ENCODE peak calls at places on chromosomes 2 and 18, in six cellular contexts. F, I, E, C, B and J are unnamed samples.

GRCh38 chr2:173881466-173881865 is 83.7 kb downstream of the SP3 start:
- DNase-seq in B (peak), I (no peak), F (no peak), E (no peak), C (no peak), J (no peak)

GRCh38 chr18:45167109-45167551 is 448.1 kb upstream of the SLC14A2 start:
- DNase-seq in E (no peak), F (no peak), C (no peak), I (no peak), B (no peak), J (no peak)

GRCh38 chr2:52113338-52113737 is 1081.4 kb upstream of the NRXN1 start:
- DNase-seq in E (no peak), F (no peak), C (no peak), B (no peak), I (no peak), J (no peak)

GRCh38 chr2:121135168-121135853 is 149.7 kb downstream of the TFCP2L1 start:
- DNase-seq in B (peak), C (no peak), E (no peak), I (no peak), F (no peak), J (no peak)

GRCh38 chr2:9196637-9197036 is 10.0 kb upstream of the ASAP2 start:
- DNase-seq in F (no peak), C (no peak), I (no peak), B (no peak), E (no peak), J (no peak)

GRCh38 chr2:8567469-8568108 is 114.3 kb upstream of the ID2 start:
- DNase-seq in B (no peak), C (peak), E (no peak), F (no peak), I (no peak), J (no peak)

GRCh38 chr18:24778810-24779418 is 318.5 kb downstream of the HRH4 start:
- DNase-seq in E (no peak), C (no peak), I (no peak), F (no peak), B (no peak), J (no peak)

GRCh38 chr2:15985531-15985930 is 45.2 kb downstream of the MYCN start:
- DNase-seq in I (no peak), B (no peak), E (no peak), F (no peak), C (no peak), J (no peak)

GRCh38 chr2:95344208-95344570 is 47.0 kb downstream of the KCNIP3 start:
- DNase-seq in I (no peak), F (no peak), E (no peak), C (no peak), B (no peak), J (no peak)

GRCh38 chr2:44275915-44276279 is 617 bp downstream of the SLC3A1 start:
- DNase-seq in I (no peak), C (no peak), F (no peak), E (no peak), B (no peak), J (no peak)

GRCh38 chr18:34911081-34911480 is 130.1 kb upstream of the MAPRE2 start:
- DNase-seq in F (no peak), B (no peak), C (no peak), E (no peak), I (no peak), J (no peak)

GRCh38 chr2:28505361-28505760 is 9.5 kb downstream of the PLB1 start:
- DNase-seq in I (no peak), B (no peak), F (no peak), C (no peak), E (no peak), J (no peak)

GRCh38 chr18:74596959-74597661 is 560 bp upstream of the ZNF407 start:
- DNase-seq in E (no peak), B (peak), F (peak), C (peak), I (peak), J (peak)

GRCh38 chr18:74598350-74599001 is 806 bp downstream of the ZNF407 start:
- DNase-seq in C (peak), B (peak), F (peak), E (no peak), I (peak), J (peak)

GRCh38 chr18:74595425-74595824 is 2.2 kb upstream of the ZNF407 start:
- DNase-seq in B (no peak), I (no peak), E (no peak), C (no peak), F (no peak), J (no peak)

GRCh38 chr18:74597662-74598349 is at the start of gene ZNF407:
- DNase-seq in C (peak), B (peak), F (peak), I (peak), E (peak), J (peak)
- TF ChIP-seq POLR2A in C (peak), B (peak), F (peak), I (peak), E (peak), J (peak)

GRCh38 chr2:137764638-137765037 is 199.6 kb upstream of the HNMT start:
- DNase-seq in E (no peak), I (no peak), B (no peak), C (no peak), F (no peak), J (no peak)
- TF ChIP-seq TAF1 in E (no peak), I (no peak), B (no peak), C (no peak), F (no peak), J (no peak)

GRCh38 chr2:136770384-136770783 is 5.0 kb downstream of the THSD7B start:
- DNase-seq in C (no peak), E (no peak), B (no peak), I (no peak), F (no peak), J (no peak)

GRCh38 chr2:136765736-136766323 is 485 bp downstream of the THSD7B start:
- DNase-seq in C (peak), B (no peak), E (no peak), F (peak), I (no peak), J (peak)

GRCh38 chr2:136767030-136767429 is 1.7 kb downstream of the THSD7B start:
- DNase-seq in E (no peak), I (no peak), F (no peak), B (no peak), C (no peak), J (no peak)

GRCh38 chr2:136764397-136765255 is 719 bp upstream of the THSD7B start:
- DNase-seq in B (no peak), E (no peak), I (no peak), C (peak), F (peak), J (peak)

DNA sequence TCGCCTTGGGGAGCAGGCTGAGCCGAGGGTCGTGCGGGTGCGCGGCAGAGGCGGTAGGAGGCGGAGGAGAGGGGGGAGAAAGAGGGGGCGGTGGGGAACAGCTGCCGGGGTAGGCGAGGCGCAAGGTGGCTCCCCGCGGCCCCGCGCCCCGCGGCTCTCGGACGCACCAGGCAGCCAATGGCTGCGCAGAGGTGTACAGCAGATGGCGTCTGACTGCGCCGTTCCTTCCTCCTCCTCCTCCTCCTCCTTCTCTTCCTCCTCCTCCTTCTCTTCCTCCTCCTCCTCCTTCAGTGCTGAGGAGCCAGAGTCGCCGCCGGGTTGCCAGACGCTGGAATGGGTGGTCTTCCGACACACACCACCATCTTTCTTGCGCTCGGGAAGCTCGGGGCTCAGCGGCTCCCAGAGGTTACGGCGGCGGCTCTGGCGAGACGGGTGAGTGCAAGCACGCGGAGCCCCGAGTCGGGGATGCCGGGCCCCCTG is at the start of gene THSD7B:
- DNase-seq in I (no peak), C (peak), B (no peak), F (peak), E (no peak), J (peak)
- TF ChIP-seq POLR2AphosphoS5 in I (no peak), C (no peak), B (no peak), F (no peak), E (no peak), J (no peak)

GRCh38 chr2:64653174-64654062 is at the start of gene SERTAD2:
- DNase-seq in C (peak), F (peak), E (no peak), I (peak), B (peak), J (peak)
- TF ChIP-seq POLR2A in C (peak), F (peak), E (peak), I (peak), B (peak), J (peak)

GRCh38 chr18:36451454-36452251 is 154.1 kb downstream of the FHOD3 start:
- DNase-seq in C (no peak), F (no peak), B (no peak), I (no peak), E (no peak), J (no peak)

GRCh38 chr18:36455931-36456330 is 158.4 kb downstream of the FHOD3 start:
- DNase-seq in B (peak), F (no peak), I (no peak), C (no peak), E (no peak), J (no peak)

GRCh38 chr18:36454848-36455458 is 157.4 kb downstream of the FHOD3 start:
- DNase-seq in F (no peak), C (no peak), E (no peak), B (no peak), I (no peak), J (no peak)

GRCh38 chr18:36456622-36457021 is 159.1 kb downstream of the FHOD3 start:
- DNase-seq in E (no peak), B (no peak), F (no peak), C (no peak), I (no peak), J (no peak)

DNA sequence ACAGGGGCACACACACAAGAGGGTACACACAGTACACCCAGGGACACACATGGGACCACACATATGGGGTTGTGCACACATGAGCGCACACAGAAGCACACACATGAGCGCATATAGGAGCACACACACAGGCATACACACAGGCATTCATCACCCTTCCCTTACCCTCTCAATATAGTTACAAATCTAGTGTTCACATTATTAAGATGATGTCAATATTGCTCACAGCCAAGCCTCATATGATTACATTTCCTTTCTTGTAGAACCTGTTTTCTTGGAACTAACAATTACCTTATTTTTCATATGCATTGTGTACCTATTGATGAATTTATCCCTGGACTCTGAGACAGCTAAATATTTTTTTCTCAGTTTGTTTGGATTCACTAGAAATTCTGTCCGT is 156.7 kb downstream of the FHOD3 start:
- DNase-seq in C (no peak), B (no peak), I (no peak), F (no peak), E (no peak), J (no peak)
- TF ChIP-seq TAF1 in C (no peak), B (no peak), I (no peak), F (no peak), E (no peak), J (no peak)

GRCh38 chr2:198917275-198917674 is 540.5 kb downstream of the SATB2 start:
- DNase-seq in I (no peak), C (no peak), B (no peak), E (no peak), F (no peak), J (no peak)

GRCh38 chr2:198917926-198918325 is 539.8 kb downstream of the SATB2 start:
- DNase-seq in F (no peak), B (no peak), E (no peak), I (no peak), C (no peak), J (no peak)

GRCh38 chr2:198918331-198918730 is 539.4 kb downstream of the SATB2 start:
- DNase-seq in C (no peak), F (no peak), I (no peak), E (no peak), B (no peak), J (no peak)

GRCh38 chr2:198916548-198916947 is 541.2 kb downstream of the SATB2 start:
- DNase-seq in E (no peak), I (no peak), B (no peak), C (no peak), F (no peak), J (no peak)

GRCh38 chr2:198913394-198914152 is 544.2 kb downstream of the SATB2 start:
- DNase-seq in E (peak), B (no peak), C (no peak), I (no peak), F (peak), J (peak)
- TF ChIP-seq POLR2AphosphoS5 in E (no peak), B (no peak), C (no peak), I (no peak), F (no peak), J (no peak)

DNA sequence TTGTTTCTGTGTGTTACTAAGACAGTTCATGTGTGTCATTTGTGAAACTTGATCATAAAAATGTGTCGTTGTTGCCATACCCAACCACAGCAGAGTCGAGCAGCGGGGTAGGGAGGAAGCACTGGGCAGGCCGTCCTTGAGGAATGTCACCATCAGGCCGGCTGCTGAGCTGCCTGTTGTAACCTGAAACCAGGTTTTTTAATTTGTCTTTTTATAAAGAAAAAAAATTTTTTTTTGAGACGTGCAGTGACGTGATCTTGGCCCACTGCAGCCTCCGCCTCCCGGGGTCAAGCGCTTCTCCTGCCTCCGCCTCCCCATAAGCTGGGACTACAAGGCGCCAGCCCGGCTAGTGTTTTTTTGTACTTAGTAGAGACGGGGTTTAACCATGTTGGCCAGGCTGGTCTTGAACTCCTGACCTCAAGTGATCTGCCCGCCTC is 580 bp upstream of the TXNL4A start:
- DNase-seq in C (no peak), E (no peak), I (no peak), F (no peak), B (peak), J (no peak)
- TF ChIP-seq POLR2A in C (peak), E (no peak), I (no peak), F (no peak), B (no peak), J (no peak)